ENCODE peak calls at places on chromosomes 11 and 22, in eight cellular contexts. U is testis, W is IMR-90, E is Peyer's patch, J is adrenal gland, H is HCT116, Q is ovary, O is lower leg skin. Y is an unnamed sample.

GRCh38 chr22:31820655-31821054 is 66.8 kb downstream of the DEPDC5 start:
- DNase-seq in O (no peak), Q (no peak), J (no peak), H (no peak), U (no peak), E (no peak), W (no peak), Y (no peak)

GRCh38 chr11:114228401-114229061 is 67.7 kb upstream of the NNMT start:
- DNase-seq in E (no peak), J (no peak), Q (no peak), O (no peak), W (no peak), U (no peak), H (no peak), Y (no peak)

GRCh38 chr11:118644496-118644895 is 35.0 kb downstream of the TREH start:
- DNase-seq in Q (no peak), W (no peak), U (no peak), E (no peak), H (no peak), J (no peak), O (no peak), Y (no peak)

GRCh38 chr11:34633990-34634725 is 13.3 kb downstream of the EHF start:
- DNase-seq in E (no peak), O (no peak), U (no peak), W (peak), Q (no peak), H (no peak), J (no peak), Y (no peak)

GRCh38 chr22:31295831-31296230 is 3.5 kb upstream of the PIK3IP1 start:
- DNase-seq in J (no peak), O (no peak), Q (no peak), H (no peak), W (peak), U (no peak), E (no peak), Y (no peak)

GRCh38 chr11:48001438-48002021 is 21.2 kb downstream of the PTPRJ start:
- DNase-seq in W (peak), O (no peak), U (no peak), E (peak), H (no peak), J (no peak), Q (no peak), Y (no peak)

GRCh38 chr11:1200611-1201191 is 22.2 kb upstream of the MUC5B start:
- DNase-seq in E (peak), O (no peak), J (no peak), H (no peak), U (no peak), Q (peak), W (no peak), Y (peak)

GRCh38 chr11:69301491-69302401 is 7.8 kb downstream of the MYEOV start:
- DNase-seq in H (peak), O (no peak), W (peak), Q (no peak), E (peak), J (peak), U (no peak), Y (peak)

GRCh38 chr11:14179126-14179820 is 179.7 kb downstream of the RRAS2 start:
- DNase-seq in J (peak), E (no peak), Q (no peak), H (no peak), U (no peak), W (peak), O (no peak), Y (no peak)

GRCh38 chr11:121282886-121283502 is 9.6 kb upstream of the SC5D start:
- DNase-seq in J (no peak), W (no peak), E (no peak), Q (no peak), H (no peak), U (no peak), O (no peak), Y (no peak)

GRCh38 chr11:33716236-33716635 is 15.6 kb upstream of the C11orf91 start:
- DNase-seq in E (no peak), Q (no peak), H (no peak), W (no peak), U (no peak), O (no peak), J (peak), Y (no peak)

DNA sequence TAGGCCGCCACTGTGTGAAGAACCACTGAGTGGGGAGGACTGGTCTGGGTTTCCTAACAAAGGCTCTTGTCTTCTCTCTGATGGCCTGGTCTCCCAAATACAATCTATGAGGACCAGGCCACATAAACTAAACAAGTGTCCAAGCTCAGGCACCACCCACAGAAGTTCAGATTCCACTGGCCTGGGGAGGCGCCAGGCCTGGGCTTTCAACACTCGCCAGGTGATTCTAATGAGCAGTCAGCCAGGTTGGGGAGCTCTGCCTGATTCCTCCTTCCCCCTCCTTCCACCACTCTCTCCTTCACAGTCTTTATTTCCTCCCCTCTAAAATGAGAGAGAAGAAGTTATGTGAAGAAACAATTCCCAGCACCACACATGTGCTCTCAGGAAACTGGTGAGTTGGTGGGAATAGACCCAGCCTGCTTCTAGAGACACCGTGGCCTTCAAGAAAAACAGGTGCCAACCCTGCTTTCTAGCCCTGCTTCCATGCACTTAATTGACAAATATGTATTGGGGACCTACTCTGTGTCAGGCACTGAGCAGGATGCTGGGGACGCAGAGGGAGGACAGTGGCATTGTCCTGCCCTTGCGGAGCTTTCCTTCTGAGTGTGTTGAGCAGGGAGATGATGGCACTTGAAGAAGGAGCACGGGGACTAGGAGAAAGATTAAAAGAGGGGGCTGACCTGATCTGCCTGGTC is 242.5 kb downstream of the TENM4 start:
- DNase-seq in H (no peak), J (no peak), Q (no peak), W (no peak), O (no peak), E (no peak), U (no peak), Y (peak)
- TF ChIP-seq POLR2A in H (no peak), J (no peak), Q (no peak), W (no peak), O (no peak), E (no peak), U (no peak), Y (no peak)

GRCh38 chr11:12485328-12485727 is 108.0 kb downstream of the PARVA start:
- DNase-seq in E (no peak), Q (no peak), O (no peak), J (no peak), W (no peak), U (no peak), H (no peak), Y (no peak)
- TF ChIP-seq CTCF in E (no peak), Q (no peak), O (no peak), J (peak), W (peak), U (peak), H (peak), Y (no peak)

GRCh38 chr11:11841121-11841604 is 609 bp upstream of the USP47 start:
- DNase-seq in Q (peak), E (peak), H (peak), J (peak), O (no peak), W (no peak), U (peak), Y (peak)
- TF ChIP-seq POLR2A in Q (no peak), E (no peak), H (no peak), J (no peak), O (no peak), W (no peak), U (no peak), Y (peak)

GRCh38 chr11:83666149-83666548 is 380.0 kb upstream of the CCDC90B start:
- DNase-seq in H (no peak), Q (no peak), J (no peak), U (no peak), W (no peak), E (no peak), O (no peak), Y (no peak)

GRCh38 chr11:83674498-83674897 is 388.3 kb upstream of the CCDC90B start:
- DNase-seq in H (no peak), W (no peak), Q (no peak), E (no peak), O (no peak), U (no peak), J (no peak), Y (no peak)

GRCh38 chr11:83676061-83676460 is 389.9 kb upstream of the CCDC90B start:
- DNase-seq in H (no peak), U (no peak), O (no peak), J (no peak), E (no peak), Q (no peak), W (no peak), Y (no peak)

GRCh38 chr11:83671295-83671694 is 385.1 kb upstream of the CCDC90B start:
- DNase-seq in O (no peak), E (no peak), Q (no peak), U (no peak), H (no peak), J (no peak), W (peak), Y (no peak)
- TF ChIP-seq CTCF in O (no peak), E (no peak), Q (no peak), U (no peak), H (no peak), J (no peak), W (peak), Y (peak)

GRCh38 chr11:67058506-67058905 is 1.9 kb downstream of the RHOD start:
- DNase-seq in U (no peak), O (no peak), H (no peak), E (no peak), W (no peak), J (no peak), Q (no peak), Y (no peak)

GRCh38 chr11:67055812-67056211 is 835 bp upstream of the RHOD start:
- DNase-seq in O (no peak), Q (no peak), W (peak), H (no peak), U (peak), E (no peak), J (no peak), Y (peak)

GRCh38 chr11:67057410-67057757 is 737 bp downstream of the RHOD start:
- DNase-seq in J (no peak), Q (no peak), U (no peak), O (no peak), H (no peak), W (no peak), E (no peak), Y (peak)

GRCh38 chr11:67056267-67056639 is 394 bp upstream of the RHOD start:
- DNase-seq in W (no peak), H (no peak), J (no peak), E (no peak), O (no peak), Q (no peak), U (no peak), Y (no peak)

GRCh38 chr11:67056640-67057409 is at the start of gene RHOD:
- DNase-seq in H (no peak), Q (peak), J (no peak), E (peak), W (no peak), U (peak), O (no peak), Y (peak)
- TF ChIP-seq POLR2A in H (peak), Q (no peak), J (no peak), E (peak), W (no peak), U (no peak), O (no peak), Y (no peak)

DNA sequence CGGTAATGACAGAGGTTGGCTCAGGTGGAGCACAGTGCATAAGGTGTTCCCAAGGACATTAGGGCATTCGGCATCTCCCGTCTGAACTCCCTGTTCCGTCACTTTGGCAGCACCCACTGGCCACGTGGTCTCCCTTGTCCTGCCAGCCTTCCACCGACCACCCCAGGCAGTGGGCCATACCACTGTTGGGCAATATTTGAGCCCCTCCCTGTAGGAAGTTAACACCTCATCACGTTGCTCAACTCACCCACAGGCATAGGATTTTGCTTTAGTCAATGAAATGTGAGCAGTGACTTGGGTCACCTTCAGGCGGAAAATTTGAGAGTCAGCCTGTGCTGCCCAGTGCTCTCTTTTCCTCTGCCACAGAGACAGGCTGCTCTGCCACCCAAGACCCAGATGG is 44.0 kb downstream of the SERPINH1 start:
- DNase-seq in Q (no peak), O (no peak), W (no peak), U (no peak), H (no peak), E (no peak), J (no peak), Y (no peak)
- TF ChIP-seq CTCF in Q (no peak), O (no peak), W (no peak), U (no peak), H (no peak), E (no peak), J (no peak), Y (no peak)

DNA sequence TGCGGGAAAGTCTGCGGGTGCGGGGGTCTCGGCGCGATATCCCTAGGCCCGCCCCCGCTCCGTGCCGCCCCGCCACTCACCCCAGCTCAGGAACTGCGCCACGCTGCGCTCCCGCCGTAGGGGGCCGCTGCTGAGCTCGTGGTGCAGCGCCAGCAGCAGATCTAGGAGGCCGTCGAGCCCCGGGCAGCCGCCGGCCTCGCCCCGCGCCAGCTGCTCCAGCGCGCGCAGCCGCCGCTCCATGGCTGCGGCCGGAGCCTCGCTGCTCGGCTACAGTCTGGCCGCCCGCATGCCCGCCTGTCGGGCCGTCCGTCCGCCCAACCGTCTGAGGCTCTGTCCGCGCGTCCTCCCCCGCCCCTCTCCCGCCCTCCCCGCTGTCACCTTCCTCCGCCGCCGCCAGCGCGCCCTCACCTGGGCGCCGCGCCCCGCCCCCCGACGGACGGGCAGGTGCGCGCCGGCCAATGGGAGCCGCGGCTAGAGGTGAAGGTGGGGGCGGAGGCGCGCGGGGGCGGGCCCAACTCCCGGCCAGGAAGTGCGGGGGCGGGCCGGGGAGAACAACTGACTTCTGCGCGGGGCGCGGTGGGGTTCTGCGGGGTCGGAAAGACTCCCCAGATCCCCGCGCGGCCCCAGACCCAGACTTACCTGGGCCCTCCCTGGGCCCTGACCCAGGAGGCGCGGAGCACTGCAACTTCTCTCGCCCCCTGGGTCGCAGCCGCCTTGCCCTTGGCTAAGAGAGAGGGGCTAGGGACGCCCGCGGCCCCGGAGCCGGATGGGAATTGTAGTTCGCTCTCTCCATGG is at the start of gene CDC42BPG:
- DNase-seq in W (peak), Q (peak), H (peak), E (peak), U (peak), J (peak), O (no peak), Y (peak)
- TF ChIP-seq POLR2A in W (no peak), Q (no peak), H (no peak), E (peak), U (no peak), J (no peak), O (no peak), Y (peak)

DNA sequence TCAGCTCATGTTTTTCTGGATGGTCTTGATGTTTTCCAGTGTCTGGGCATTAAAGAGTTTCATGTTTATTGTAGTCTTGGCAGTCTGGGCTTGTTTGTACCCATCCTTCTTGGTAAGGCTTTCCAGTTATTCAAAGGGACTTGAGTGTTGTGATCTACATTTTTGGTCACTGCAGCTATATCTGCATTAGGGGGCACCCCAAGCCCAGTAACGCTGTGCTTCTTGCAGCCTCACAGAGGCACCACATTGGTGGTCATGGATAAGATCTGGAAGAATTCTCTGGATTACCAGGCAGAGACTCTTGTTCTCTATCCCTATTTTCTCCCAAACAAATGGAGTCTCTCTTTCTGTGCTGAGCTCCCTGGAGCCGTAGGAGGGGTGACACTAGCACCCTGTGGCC is 451.5 kb upstream of the FAT3 start:
- DNase-seq in J (no peak), W (no peak), E (no peak), U (no peak), O (no peak), H (no peak), Q (no peak), Y (no peak)
- TF ChIP-seq CTCF in J (no peak), W (no peak), E (no peak), U (no peak), O (no peak), H (no peak), Q (no peak), Y (no peak)